ENCODE peak calls at places on chromosomes 12 and 14, in five cellular contexts. O is fibroblast of mammary gland, Q is pons, B is fibroblast of gingiva, C is aorta. F is an unnamed sample.

GRCh38 chr12:40192704-40193255 is 32.0 kb upstream of the LRRK2 start:
- DNase-seq in O (no peak), Q (no peak), B (no peak), C (no peak), F (no peak)

GRCh38 chr12:129067482-129067881 is 214.2 kb downstream of the GLT1D1 start:
- DNase-seq in O (no peak), Q (no peak), B (no peak), C (no peak), F (no peak)

GRCh38 chr14:25884657-25885056 is 713.2 kb downstream of the NOVA1 start:
- DNase-seq in O (no peak), Q (no peak), B (no peak), C (no peak), F (no peak)

GRCh38 chr14:76929927-76930326 is 98.6 kb downstream of the IRF2BPL start:
- DNase-seq in O (no peak), Q (peak), B (no peak), C (peak), F (no peak)

GRCh38 chr12:116376354-116377193 is 99.1 kb upstream of the MED13L start:
- DNase-seq in O (peak), Q (no peak), B (peak), C (no peak), F (no peak)

GRCh38 chr12:106588771-106589170 is 6.0 kb downstream of the RFX4 start:
- DNase-seq in O (no peak), Q (no peak), B (no peak), C (no peak), F (no peak)

GRCh38 chr14:100215330-100215885 is 23.5 kb upstream of the YY1 start:
- DNase-seq in O (no peak), Q (no peak), B (no peak), C (no peak), F (no peak)

GRCh38 chr12:83817730-83818129 is 1094.9 kb downstream of the SLC6A15 start:
- DNase-seq in O (no peak), Q (no peak), B (no peak), C (no peak), F (no peak)

GRCh38 chr14:29805415-29806123 is 122.1 kb downstream of the PRKD1 start:
- DNase-seq in O (peak), Q (no peak), B (peak), C (peak), F (peak)

GRCh38 chr12:116262741-116263140 is 14.8 kb downstream of the MED13L start:
- DNase-seq in O (no peak), Q (no peak), B (no peak), C (no peak), F (no peak)

GRCh38 chr14:54387328-54387727 is 9.5 kb upstream of the CDKN3 start:
- DNase-seq in O (no peak), Q (no peak), B (no peak), C (no peak), F (no peak)

GRCh38 chr12:92551853-92552397 is 150.9 kb upstream of the PLEKHG7 start:
- DNase-seq in O (peak), Q (no peak), B (peak), C (no peak), F (no peak)

GRCh38 chr14:72688990-72689677 is 204.8 kb downstream of the DPF3 start:
- DNase-seq in O (no peak), Q (no peak), B (no peak), C (no peak), F (no peak)

GRCh38 chr12:79119796-79120195 is 255.2 kb downstream of the SYT1 start:
- DNase-seq in O (no peak), Q (no peak), B (no peak), C (no peak), F (no peak)

GRCh38 chr12:61846805-61847204 is 413.4 kb upstream of the USP15 start:
- DNase-seq in O (no peak), Q (no peak), B (no peak), C (no peak), F (no peak)

GRCh38 chr12:103273645-103274044 is 222.1 kb downstream of the C12orf42 start:
- DNase-seq in O (no peak), Q (no peak), B (no peak), C (no peak), F (no peak)

GRCh38 chr14:52112336-52113018 is 43.6 kb upstream of the NID2 start:
- DNase-seq in O (peak), Q (no peak), B (no peak), C (no peak), F (no peak)

GRCh38 chr12:82672811-82673495 is 13.8 kb upstream of the TMTC2 start:
- DNase-seq in O (no peak), Q (no peak), B (peak), C (no peak), F (no peak)